ENCODE peak calls at places on chromosomes 4 and X, in five cellular contexts. L is HCT116, E is mammary epithelial cell, K is AG09309, M is neural progenitor cell. R is an unnamed sample.

GRCh38 chr4:38609614-38610013 is 54.4 kb upstream of the KLF3 start:
- DNase-seq in L (no peak), E (no peak), K (no peak), M (no peak), R (no peak)

GRCh38 chrX:68462197-68462596 is 28.9 kb upstream of the OPHN1 start:
- DNase-seq in L (no peak), E (no peak), K (no peak), M (no peak), R (peak)

GRCh38 chr4:34731045-34731444 is 1513.3 kb downstream of the ARAP2 start:
- DNase-seq in L (no peak), E (no peak), K (no peak), M (no peak), R (peak)

GRCh38 chr4:168741281-168742173 is 244.7 kb downstream of the PALLD start:
- DNase-seq in L (no peak), E (no peak), K (no peak), M (no peak), R (no peak)

GRCh38 chr4:152036626-152037025 is 275.8 kb upstream of the GATB start:
- DNase-seq in L (no peak), E (no peak), K (no peak), M (no peak), R (no peak)

GRCh38 chr4:6011686-6012085 is 6.5 kb downstream of the C4orf50 start:
- DNase-seq in L (no peak), E (no peak), K (no peak), M (no peak), R (no peak)

GRCh38 chr4:22485751-22486150 is 30.1 kb downstream of the ADGRA3 start:
- DNase-seq in L (no peak), E (peak), K (peak), M (no peak), R (peak)

GRCh38 chr4:48343035-48343434 is 1.7 kb downstream of the SLAIN2 start:
- DNase-seq in L (no peak), E (no peak), K (no peak), M (peak), R (no peak)

GRCh38 chr4:32775049-32775448 is 2054.9 kb downstream of the PCDH7 start:
- DNase-seq in L (peak), E (no peak), K (no peak), M (peak), R (peak)

GRCh38 chr4:52659016-52659721 is at the start of gene USP46:
- DNase-seq in L (peak), E (peak), K (no peak), M (peak), R (peak)

GRCh38 chr4:149493492-149493891 is 322.2 kb downstream of the IQCM start:
- DNase-seq in L (no peak), E (no peak), K (no peak), M (no peak), R (no peak)

GRCh38 chrX:12137982-12138365 is 299 bp upstream of the FRMPD4 start:
- DNase-seq in L (no peak), E (peak), K (no peak), M (peak), R (no peak)

GRCh38 chr4:121064482-121064881 is 7.9 kb downstream of the NDNF start:
- DNase-seq in L (no peak), E (no peak), K (no peak), M (no peak), R (no peak)

GRCh38 chr4:41232406-41232805 is 18.1 kb upstream of the APBB2 start:
- DNase-seq in L (no peak), E (no peak), K (no peak), M (no peak), R (no peak)

GRCh38 chrX:91122141-91122540 is 312.5 kb upstream of the PABPC5 start:
- DNase-seq in L (no peak), E (no peak), K (no peak), M (no peak), R (no peak)

GRCh38 chrX:120485562-120486520 is 16.7 kb upstream of the LAMP2 start:
- DNase-seq in L (peak), E (peak), K (peak), M (peak), R (peak)

GRCh38 chrX:150897371-150898319 is 823 bp downstream of the CD99L2 start:
- DNase-seq in L (no peak), E (peak), K (no peak), M (peak), R (peak)

GRCh38 chr4:173413043-173413442 is 14.1 kb upstream of the SCRG1 start:
- DNase-seq in L (no peak), E (no peak), K (no peak), M (no peak), R (peak)

GRCh38 chrX:129115104-129115503 is 408.2 kb downstream of the SMARCA1 start:
- DNase-seq in L (peak), E (peak), K (no peak), M (peak), R (peak)

GRCh38 chr4:27000820-27001219 is 140.2 kb downstream of the STIM2 start:
- DNase-seq in L (no peak), E (peak), K (no peak), M (no peak), R (no peak)

GRCh38 chr4:38145741-38146140 is 185.5 kb downstream of the PTTG2 start:
- DNase-seq in L (no peak), E (no peak), K (no peak), M (no peak), R (peak)

GRCh38 chr4:56049428-56050212 is 100.9 kb downstream of the CEP135 start:
- DNase-seq in L (peak), E (peak), K (no peak), M (peak), R (peak)

GRCh38 chr4:174332741-174333493 is 49.2 kb downstream of the CEP44 start:
- DNase-seq in L (no peak), E (peak), K (no peak), M (no peak), R (peak)

GRCh38 chr4:142721187-142721586 is 124.9 kb downstream of the INPP4B start:
- DNase-seq in L (no peak), E (peak), K (no peak), M (no peak), R (peak)

GRCh38 chr4:139177888-139178609 is 1.0 kb upstream of the ELF2 start:
- DNase-seq in L (peak), E (peak), K (peak), M (peak), R (peak)

GRCh38 chr4:147118523-147118922 is 172.9 kb upstream of the TTC29 start:
- DNase-seq in L (no peak), E (no peak), K (no peak), M (no peak), R (peak)

GRCh38 chr4:167715176-167715575 is 377.2 kb upstream of the ANXA10 start:
- DNase-seq in L (no peak), E (no peak), K (no peak), M (no peak), R (peak)

GRCh38 chr4:79227896-79228295 is 98.0 kb downstream of the NAA11 start:
- DNase-seq in L (no peak), E (no peak), K (no peak), M (no peak), R (peak)

GRCh38 chrX:107894038-107894437 is 68.4 kb downstream of the MID2 start:
- DNase-seq in L (peak), E (peak), K (no peak), M (peak), R (peak)

GRCh38 chr4:150033937-150034336 is 44.3 kb upstream of the DCLK2 start:
- DNase-seq in L (no peak), E (peak), K (no peak), M (no peak), R (peak)

GRCh38 chrX:103309860-103310591 is 764 bp downstream of the BEX2 start:
- DNase-seq in L (no peak), E (no peak), K (no peak), M (peak), R (no peak)

GRCh38 chrX:46710927-46711623 is 47.8 kb downstream of the SLC9A7 start:
- DNase-seq in L (no peak), E (no peak), K (no peak), M (peak), R (no peak)

DNA sequence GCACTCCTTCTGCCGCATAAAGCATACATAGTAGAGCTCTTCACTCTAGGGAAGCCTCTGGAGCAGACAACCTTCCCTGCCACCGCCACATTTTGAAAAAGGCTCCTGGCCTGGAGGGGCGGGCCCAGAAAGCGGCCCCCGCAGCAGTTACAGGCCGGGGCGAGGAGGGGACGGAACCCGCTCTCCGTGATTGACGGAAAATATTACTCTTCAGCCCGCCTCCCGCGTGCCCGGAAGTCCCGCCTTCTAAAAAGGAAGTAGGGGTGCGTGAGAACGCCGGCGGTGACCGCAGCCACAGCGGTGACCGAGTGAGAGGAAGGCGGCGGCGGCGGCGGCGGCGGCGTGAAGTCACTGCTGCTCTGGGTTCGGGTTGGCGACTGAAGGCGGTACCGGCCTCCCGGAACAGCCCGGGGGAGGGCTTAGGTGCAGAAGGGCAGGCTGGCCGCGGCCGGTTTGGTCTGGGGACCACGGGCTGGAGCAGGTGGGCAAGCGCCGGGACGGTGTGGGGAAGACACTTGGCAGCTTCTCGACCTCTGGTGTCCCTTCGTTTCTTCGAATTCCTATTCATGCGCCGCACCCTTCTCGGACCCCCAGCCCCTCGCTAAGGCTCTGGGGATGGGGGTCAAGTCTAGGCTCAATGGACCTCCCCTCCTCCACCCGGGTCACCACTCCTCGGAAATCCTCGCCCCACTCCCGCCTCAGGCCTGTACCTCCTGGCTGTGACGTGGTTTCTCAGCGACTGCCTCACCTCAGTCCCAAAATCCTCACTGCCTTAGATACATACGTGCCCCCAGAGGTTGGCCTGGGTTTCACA is at the start of gene HCCS:
- DNase-seq in L (peak), E (peak), K (no peak), M (peak), R (peak)
- TF ChIP-seq CTCF in L (no peak), E (no peak), K (no peak), M (no peak), R (no peak)

GRCh38 chr4:88967883-88968316 is 89.1 kb downstream of the FAM13A start:
- DNase-seq in L (no peak), E (no peak), K (no peak), M (no peak), R (no peak)
- TF ChIP-seq CTCF in L (no peak), E (no peak), K (no peak), M (no peak), R (no peak)

GRCh38 chrX:139967300-139967699 is 2.0 kb upstream of the CXorf66 start:
- DNase-seq in L (no peak), E (no peak), K (no peak), M (peak), R (peak)
- TF ChIP-seq CTCF in L (peak), E (peak), K (peak), M (peak), R (peak)

GRCh38 chr4:158715787-158716186 is 7.4 kb downstream of the PPID start:
- DNase-seq in L (no peak), E (no peak), K (no peak), M (no peak), R (no peak)

GRCh38 chr4:158714937-158715336 is 8.3 kb downstream of the PPID start:
- DNase-seq in L (no peak), E (no peak), K (no peak), M (no peak), R (no peak)

GRCh38 chr4:158710814-158711213 is 12.4 kb downstream of the PPID start:
- DNase-seq in L (no peak), E (no peak), K (no peak), M (no peak), R (peak)
- TF ChIP-seq CTCF in L (no peak), E (peak), K (peak), M (peak), R (peak)

GRCh38 chr4:91502365-91502764 is 801.4 kb upstream of the GRID2 start:
- DNase-seq in L (peak), E (no peak), K (no peak), M (peak), R (peak)
- TF ChIP-seq CTCF in L (peak), E (peak), K (no peak), M (peak), R (peak)

DNA sequence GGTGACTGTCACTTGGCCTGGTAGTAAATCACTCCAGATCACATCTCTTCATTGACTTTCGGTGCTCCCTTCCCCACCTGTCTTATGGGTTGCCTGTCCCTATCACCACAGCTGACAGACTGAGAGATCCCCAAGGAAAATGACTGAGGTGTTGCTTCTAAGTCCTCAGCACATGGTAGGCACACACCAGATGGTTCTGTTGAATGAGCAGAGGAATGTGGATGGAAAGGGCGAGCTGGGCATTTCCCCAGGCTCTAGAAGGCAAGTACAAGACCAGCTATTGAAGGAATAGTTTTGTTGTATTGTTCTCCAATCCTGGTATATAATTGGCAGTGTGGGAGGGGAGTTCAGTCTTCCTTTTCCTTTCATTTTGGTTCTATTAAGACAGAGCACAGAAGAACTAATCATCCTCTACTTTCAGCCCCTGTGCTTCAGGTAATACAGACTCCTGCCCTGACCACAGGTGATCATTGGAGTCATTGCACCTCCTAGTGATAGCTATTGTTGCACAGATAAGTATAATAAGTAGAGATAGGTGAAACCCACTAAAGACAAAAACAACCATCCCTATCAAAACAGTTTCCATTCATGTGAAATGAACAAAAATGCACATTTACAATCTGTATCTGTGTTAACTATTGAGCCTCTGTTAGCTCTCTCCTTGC is 158.6 kb downstream of the TRAM1L1 start:
- DNase-seq in L (no peak), E (no peak), K (no peak), M (no peak), R (no peak)
- TF ChIP-seq CTCF in L (peak), E (peak), K (no peak), M (no peak), R (no peak)

DNA sequence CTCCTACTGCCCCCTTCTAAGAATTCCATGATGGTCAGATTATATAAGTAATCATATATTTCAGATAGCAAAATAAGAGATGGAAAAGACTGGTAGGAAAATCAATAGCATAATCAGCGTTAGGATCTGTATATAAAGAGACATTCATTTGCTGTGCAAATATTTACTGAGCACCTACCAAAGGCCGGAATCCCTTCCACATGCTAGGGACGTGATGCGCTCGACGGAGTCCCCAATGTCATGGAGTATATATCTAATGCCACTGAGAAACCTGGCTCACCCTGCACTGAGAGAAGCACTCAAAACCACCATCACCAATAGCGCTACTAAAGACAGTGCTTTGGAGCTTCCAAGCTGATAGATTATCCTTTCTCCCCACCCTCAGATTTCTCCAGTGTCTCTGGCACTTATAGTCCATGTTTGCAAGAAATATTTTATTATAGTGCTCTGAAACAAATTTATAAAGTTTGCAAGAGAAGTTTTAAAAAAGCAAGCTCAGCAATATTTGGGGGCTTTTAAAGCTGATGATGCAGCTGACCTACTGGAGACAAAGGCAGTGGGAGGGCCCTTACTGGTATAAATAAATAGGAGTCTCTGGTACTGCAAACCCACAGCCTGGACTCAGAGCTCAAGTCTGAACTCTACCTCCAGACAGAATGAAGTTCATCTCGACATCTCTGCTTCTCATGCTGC is at the start of gene CXCL13:
- DNase-seq in L (no peak), E (no peak), K (no peak), M (no peak), R (no peak)
- TF ChIP-seq CTCF in L (no peak), E (no peak), K (no peak), M (no peak), R (no peak)